ENCODE peak calls at places on chromosomes 2 and 18, in five cellular contexts. M is H1, W is H9, Q is neuronal stem cell, U is IMR-90. P is an unnamed sample.
A peak's percentile ranks its signal among the peaks of the same experiment; 100 is the strongest.

GRCh38 chr2:184554736-184555135 is 43.6 kb upstream of the ZNF804A start:
- DNase-seq in M (no peak), W (no peak), Q (no peak), U (peak; percentile 10), P (no peak)

GRCh38 chr2:60331106-60331809 is 222.2 kb downstream of the BCL11A start:
- DNase-seq in M (no peak), W (no peak), Q (no peak), U (no peak), P (no peak)

GRCh38 chr2:121387591-121388325 is 102.8 kb upstream of the TFCP2L1 start:
- DNase-seq in M (no peak), W (no peak), Q (no peak), U (peak; percentile 28), P (no peak)

GRCh38 chr2:31980674-31981356 is 30.0 kb downstream of the MEMO1 start:
- DNase-seq in M (no peak), W (peak; percentile 33), Q (no peak), U (peak; percentile 68), P (no peak)

GRCh38 chr18:48840491-48840877 is 110.3 kb downstream of the SMAD7 start:
- DNase-seq in M (no peak), W (no peak), Q (no peak), U (no peak), P (no peak)

GRCh38 chr2:236627193-236627592 is 57.6 kb downstream of the ACKR3 start:
- DNase-seq in M (no peak), W (no peak), Q (no peak), U (no peak), P (no peak)

GRCh38 chr18:34709104-34709503 is 994 bp upstream of the DTNA start:
- DNase-seq in M (no peak), W (no peak), Q (no peak), U (peak; percentile 87), P (peak; percentile 65)

GRCh38 chr18:65091737-65092329 is 659.0 kb upstream of the CDH7 start:
- DNase-seq in M (no peak), W (peak; percentile 31), Q (peak; percentile 24), U (peak; percentile 0), P (peak; percentile 53)

GRCh38 chr2:12931211-12931844 is 214.6 kb downstream of the TRIB2 start:
- DNase-seq in M (no peak), W (no peak), Q (no peak), U (peak; percentile 63), P (peak; percentile 51)

GRCh38 chr18:14962626-14963025 is 214.7 kb downstream of the ANKRD30B start:
- DNase-seq in M (peak; percentile 7), W (no peak), Q (no peak), U (no peak), P (no peak)

GRCh38 chr2:172000696-172001361 is 1.1 kb downstream of the METAP1D start:
- DNase-seq in M (no peak), W (no peak), Q (no peak), U (no peak), P (no peak)

GRCh38 chr2:8615252-8616083 is 66.4 kb upstream of the ID2 start:
- DNase-seq in M (no peak), W (no peak), Q (no peak), U (no peak), P (no peak)

GRCh38 chr2:179340678-179341077 is 76.0 kb upstream of the SESTD1 start:
- DNase-seq in M (no peak), W (no peak), Q (no peak), U (peak; percentile 28), P (peak; percentile 77)

GRCh38 chr2:53787255-53787910 is 539 bp downstream of the ERLEC1 start:
- DNase-seq in M (no peak), W (no peak), Q (no peak), U (peak; percentile 48), P (no peak)

GRCh38 chr2:12106440-12107080 is 360.1 kb downstream of the LPIN1 start:
- DNase-seq in M (no peak), W (no peak), Q (no peak), U (peak; percentile 99), P (peak; percentile 97)

DNA sequence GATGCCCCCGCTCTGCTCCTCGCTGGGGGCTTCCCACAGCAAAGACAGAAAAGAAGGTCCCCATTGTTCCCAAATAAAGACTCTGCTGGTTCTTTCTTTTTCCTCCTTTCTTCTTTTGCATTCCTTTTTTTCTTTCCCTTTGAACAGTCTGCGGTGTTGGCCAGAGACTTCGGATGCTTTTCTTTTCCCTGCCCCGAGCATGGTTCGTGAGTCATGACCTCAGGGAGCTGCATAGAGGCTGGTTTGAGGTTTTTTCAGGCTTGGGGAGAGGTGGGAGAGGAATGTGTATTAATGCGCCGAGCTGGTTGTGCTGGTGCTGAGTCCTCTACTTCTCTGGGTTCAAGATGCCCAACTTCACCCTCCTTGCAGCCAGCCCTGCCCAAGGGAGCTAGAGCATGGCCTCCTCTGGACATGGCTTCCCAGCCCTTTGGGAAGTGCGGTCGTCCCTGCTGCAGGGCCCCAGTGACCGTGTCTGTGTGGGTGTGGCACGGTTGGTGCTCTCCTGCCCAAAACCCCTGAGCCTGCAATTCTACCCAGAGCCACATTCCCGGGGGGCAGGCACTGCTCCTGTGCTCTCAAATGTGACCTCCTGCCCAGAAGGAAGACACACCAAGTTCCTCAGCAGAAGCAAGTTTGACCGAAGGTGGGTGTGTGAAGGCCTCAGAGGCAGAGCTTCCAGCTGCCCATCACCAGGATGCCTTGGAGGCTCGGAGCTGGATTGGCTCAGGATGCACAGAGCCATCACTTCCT is 9.0 kb upstream of the ARHGEF4 start:
- DNase-seq in M (no peak), W (no peak), Q (peak; percentile 56), U (peak; percentile 68), P (peak; percentile 36)
- H3K18ac ChIP-seq in M (peak overlapping the region; percentile 38), W (no peak overlapping the region), Q (peak overlapping the region; percentile 97), U (no peak overlapping the region), P (no peak overlapping the region)

GRCh38 chr2:1701020-1701419 is 43.3 kb downstream of the PXDN start:
- DNase-seq in M (no peak), W (no peak), Q (no peak), U (no peak), P (no peak)
- H3K18ac ChIP-seq in M (peak overlapping the region; percentile 32), W (no peak overlapping the region), Q (no peak overlapping the region), U (no peak overlapping the region), P (no peak overlapping the region)

GRCh38 chr2:28801726-28802125 is 8.9 kb upstream of the SPDYA start:
- DNase-seq in M (no peak), W (no peak), Q (no peak), U (peak; percentile 64), P (peak; percentile 65)

GRCh38 chr2:28802975-28803429 is 7.6 kb upstream of the SPDYA start:
- DNase-seq in M (no peak), W (no peak), Q (no peak), U (peak; percentile 81), P (no peak)
- H3K18ac ChIP-seq in M (no peak overlapping the region), W (no peak overlapping the region), Q (no peak overlapping the region), U (peak overlapping the region; percentile 78), P (no peak overlapping the region)

GRCh38 chr2:190677255-190677654 is 28.4 kb downstream of the NAB1 start:
- DNase-seq in M (no peak), W (no peak), Q (no peak), U (peak; percentile 30), P (no peak)
- H3K18ac ChIP-seq in M (no peak overlapping the region), W (no peak overlapping the region), Q (no peak overlapping the region), U (no peak overlapping the region), P (no peak overlapping the region)

DNA sequence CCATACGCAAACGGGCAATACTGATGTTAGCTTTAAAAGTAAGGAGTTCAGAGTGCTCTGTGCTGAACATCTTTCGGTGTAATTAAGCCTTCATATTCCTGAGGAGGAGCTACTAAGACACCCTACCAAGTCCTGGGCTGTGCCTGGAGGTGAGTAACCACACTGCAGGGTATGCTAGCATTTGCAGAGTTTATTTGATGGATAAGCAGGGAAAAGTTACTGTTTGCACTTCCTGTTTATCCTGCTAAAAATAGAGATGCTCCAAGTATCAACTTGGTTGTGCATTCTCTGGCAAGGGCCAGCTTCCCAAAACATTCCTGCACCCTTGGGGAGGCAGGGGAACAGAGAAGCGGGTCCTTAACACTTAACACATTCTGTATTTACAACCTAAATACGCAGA is 49.8 kb downstream of the PARD6G start:
- DNase-seq in M (peak; percentile 39), W (no peak), Q (no peak), U (peak; percentile 14), P (no peak)
- H3K18ac ChIP-seq in M (no peak overlapping the region), W (no peak overlapping the region), Q (no peak overlapping the region), U (no peak overlapping the region), P (no peak overlapping the region)

GRCh38 chr2:158923180-158923594 is 45.3 kb upstream of the TANC1 start:
- DNase-seq in M (peak; percentile 50), W (peak; percentile 44), Q (no peak), U (no peak), P (no peak)
- H3K18ac ChIP-seq in M (no peak overlapping the region), W (no peak overlapping the region), Q (no peak overlapping the region), U (peak overlapping the region; percentile 64), P (no peak overlapping the region)

DNA sequence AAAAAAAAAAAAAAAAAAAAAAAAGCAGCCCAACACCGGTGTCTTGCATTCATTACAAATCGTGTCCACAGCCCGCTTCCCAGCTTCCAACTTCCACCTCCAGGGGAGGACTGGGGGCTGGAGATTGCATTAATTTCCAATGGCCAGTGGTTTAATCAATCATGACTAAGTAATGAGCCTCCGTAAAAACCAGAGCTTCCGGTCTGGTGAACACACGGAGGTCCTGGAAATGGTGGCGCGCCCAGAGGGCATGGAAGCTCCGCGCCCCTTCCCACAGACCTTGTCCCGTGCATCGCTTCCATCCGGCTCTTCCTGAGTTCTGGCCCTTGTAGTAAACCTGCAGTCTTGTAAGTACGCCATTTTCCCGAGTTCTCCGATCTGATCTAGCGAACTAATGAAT is 43.6 kb downstream of the EEF1B2 start:
- DNase-seq in M (no peak), W (no peak), Q (no peak), U (no peak), P (peak; percentile 48)
- H3K18ac ChIP-seq in M (no peak overlapping the region), W (no peak overlapping the region), Q (peak overlapping the region; percentile 17), U (no peak overlapping the region), P (no peak overlapping the region)

GRCh38 chr18:22098563-22098989 is 70.8 kb upstream of the GATA6 start:
- DNase-seq in M (no peak), W (no peak), Q (no peak), U (no peak), P (peak; percentile 25)
- H3K18ac ChIP-seq in M (no peak overlapping the region), W (no peak overlapping the region), Q (no peak overlapping the region), U (no peak overlapping the region), P (no peak overlapping the region)

GRCh38 chr2:27376866-27377617 is 3.5 kb downstream of the ZNF513 start:
- DNase-seq in M (no peak), W (no peak), Q (no peak), U (no peak), P (no peak)

GRCh38 chr2:27376151-27376865 is 4.2 kb downstream of the ZNF513 start:
- DNase-seq in M (no peak), W (no peak), Q (no peak), U (no peak), P (no peak)

GRCh38 chr2:27378096-27378808 is 2.3 kb downstream of the ZNF513 start:
- DNase-seq in M (peak; percentile 52), W (peak; percentile 35), Q (no peak), U (no peak), P (no peak)

GRCh38 chr2:27378809-27379290 is 1.7 kb downstream of the ZNF513 start:
- DNase-seq in M (no peak), W (no peak), Q (no peak), U (no peak), P (no peak)

GRCh38 chr2:27377618-27378095 is 2.9 kb downstream of the ZNF513 start:
- DNase-seq in M (peak; percentile 48), W (no peak), Q (no peak), U (no peak), P (no peak)
- H3K18ac ChIP-seq in M (no peak overlapping the region), W (no peak overlapping the region), Q (no peak overlapping the region), U (no peak overlapping the region), P (no peak overlapping the region)

P was measured in trophoblast cell.